ENCODE peak calls at places on chromosomes 7 and 10, in seven cellular contexts. Y is foreskin fibroblast, L is psoas muscle, N is testis, X is WERI-Rb-1, V is mucosa of descending colon, E is left ventricle myocardium inferior. H is an unnamed sample.

GRCh38 chr7:3232228-3232627 is 68.8 kb upstream of the SDK1 start:
- DNase-seq in X (no peak), V (no peak), L (no peak), N (no peak), E (no peak), Y (no peak), H (no peak)

GRCh38 chr7:66277492-66277891 is 72.4 kb downstream of the TPST1 start:
- DNase-seq in Y (no peak), E (no peak), N (no peak), L (no peak), V (no peak), X (no peak), H (no peak)

GRCh38 chr10:77582710-77583115 is 54.9 kb downstream of the KCNMA1 start:
- DNase-seq in X (no peak), E (no peak), L (peak), N (no peak), Y (peak), V (no peak), H (peak)

GRCh38 chr7:27808626-27809025 is 68.7 kb downstream of the TAX1BP1 start:
- DNase-seq in L (no peak), N (no peak), X (no peak), Y (peak), E (no peak), V (no peak), H (peak)

GRCh38 chr10:3076138-3076537 is 8.8 kb downstream of the PFKP start:
- DNase-seq in L (no peak), V (no peak), E (no peak), Y (no peak), N (no peak), X (no peak), H (no peak)

GRCh38 chr10:15744217-15744865 is 24.6 kb upstream of the ITGA8 start:
- DNase-seq in L (no peak), X (peak), N (peak), E (no peak), V (no peak), Y (peak), H (no peak)

GRCh38 chr7:28954936-28955335 is 3.2 kb downstream of the TRIL start:
- DNase-seq in E (no peak), V (no peak), Y (no peak), L (no peak), N (no peak), X (no peak), H (no peak)

GRCh38 chr7:105782391-105783063 is 93.9 kb downstream of the ATXN7L1 start:
- DNase-seq in E (no peak), X (no peak), L (no peak), V (no peak), N (no peak), Y (peak), H (peak)

GRCh38 chr10:48608926-48609325 is 4.1 kb upstream of the ARHGAP22 start:
- DNase-seq in L (no peak), V (no peak), X (no peak), N (no peak), E (no peak), Y (peak), H (no peak)

GRCh38 chr10:128210215-128211063 is 84.2 kb upstream of the MKI67 start:
- DNase-seq in Y (peak), X (peak), N (peak), E (peak), V (peak), L (peak), H (no peak)

GRCh38 chr7:120353171-120353570 is 80.2 kb downstream of the KCND2 start:
- DNase-seq in Y (no peak), E (no peak), L (no peak), X (no peak), V (no peak), N (no peak), H (no peak)

GRCh38 chr7:8217200-8218068 is 44.5 kb downstream of the ICA1 start:
- DNase-seq in L (no peak), N (no peak), V (no peak), E (no peak), Y (peak), X (no peak), H (peak)

GRCh38 chr7:103073989-103074518 is 542 bp downstream of the FBXL13 start:
- DNase-seq in Y (no peak), E (no peak), X (no peak), N (no peak), L (no peak), V (no peak), H (no peak)

GRCh38 chr10:51501396-51501795 is 198.0 kb downstream of the CSTF2T start:
- DNase-seq in Y (no peak), V (no peak), N (no peak), L (no peak), X (no peak), E (no peak), H (no peak)
- H3K4me3 ChIP-seq in Y (no peak), V (no peak), N (no peak), L (no peak), X (no peak), E (no peak), H (no peak)

GRCh38 chr7:25396661-25397060 is 168.4 kb upstream of the NPVF start:
- DNase-seq in L (no peak), X (no peak), V (no peak), E (no peak), Y (no peak), N (peak), H (no peak)

GRCh38 chr7:25398418-25398817 is 170.1 kb upstream of the NPVF start:
- DNase-seq in Y (no peak), E (no peak), V (no peak), L (no peak), N (no peak), X (no peak), H (no peak)

GRCh38 chr7:25402528-25402927 is 174.2 kb upstream of the NPVF start:
- DNase-seq in X (no peak), N (no peak), L (no peak), V (no peak), Y (no peak), E (no peak), H (no peak)

GRCh38 chr7:25395976-25396375 is 167.7 kb upstream of the NPVF start:
- DNase-seq in N (no peak), Y (no peak), L (no peak), E (no peak), V (no peak), X (no peak), H (no peak)

DNA sequence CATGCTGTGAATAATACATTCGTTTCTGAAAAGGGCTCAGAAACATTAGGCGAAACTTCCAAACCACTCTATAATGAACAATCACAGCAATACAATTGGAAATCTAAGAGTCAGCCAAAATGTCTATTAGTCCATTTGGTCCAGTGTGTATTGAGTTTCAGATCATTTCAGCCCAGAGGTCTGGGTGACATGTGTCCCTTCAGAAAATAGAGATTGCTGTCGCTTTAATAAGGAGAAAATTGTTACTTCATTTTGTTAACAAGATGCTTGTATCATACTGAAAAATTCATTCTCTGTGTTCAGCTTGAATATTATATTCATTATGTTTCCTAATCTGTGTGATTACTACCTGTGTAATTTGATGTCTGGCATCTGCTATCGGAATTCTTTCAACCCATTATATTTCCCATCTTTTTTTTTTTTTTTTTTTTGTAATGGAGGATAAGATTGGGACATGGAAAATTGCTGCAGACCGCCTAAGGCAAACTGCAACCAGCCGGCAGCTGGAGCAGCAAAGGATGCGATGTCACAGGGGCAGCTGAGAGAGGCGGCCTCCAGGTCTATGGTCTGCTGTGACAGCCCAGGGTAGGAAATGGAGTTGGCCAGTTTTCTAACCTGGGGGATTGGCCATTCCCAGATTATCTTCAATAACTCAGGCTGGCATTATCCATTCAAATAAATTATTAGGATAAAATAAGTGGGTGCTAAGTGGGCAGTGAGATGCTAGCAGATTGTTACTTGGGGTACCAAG is 170.9 kb upstream of the NPVF start:
- DNase-seq in X (no peak), E (no peak), Y (no peak), L (no peak), N (no peak), V (no peak), H (no peak)
- TF ChIP-seq CTCF in X (no peak), E (no peak), Y (no peak), L (no peak), N (no peak), V (no peak), H (no peak)

DNA sequence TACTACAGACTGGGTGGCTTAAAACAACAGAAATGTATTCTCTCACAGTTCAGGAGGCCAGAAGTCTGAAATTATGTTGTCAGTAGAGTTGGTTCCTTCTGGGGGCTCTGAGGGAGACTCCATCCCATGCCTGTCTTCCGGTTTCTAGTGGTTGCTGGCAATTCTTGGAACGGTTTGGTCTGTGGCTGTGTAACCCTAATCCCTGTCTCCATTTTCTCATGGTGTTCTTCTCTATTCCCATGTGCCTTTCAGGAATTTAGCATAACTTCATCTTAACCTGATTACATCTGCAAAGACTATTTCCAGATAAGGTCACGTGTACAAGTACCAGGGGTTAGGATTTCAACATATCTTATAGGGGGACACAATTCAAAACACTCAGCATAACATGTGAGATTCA is 73.2 kb downstream of the FAM241B start:
- DNase-seq in Y (no peak), L (no peak), N (no peak), V (no peak), E (no peak), X (no peak), H (no peak)
- H3K4me3 ChIP-seq in Y (no peak), L (no peak), N (no peak), V (no peak), E (no peak), X (no peak), H (no peak)

GRCh38 chr7:22630069-22630468 is 96.9 kb upstream of the IL6 start:
- DNase-seq in V (no peak), Y (no peak), L (no peak), E (no peak), N (no peak), X (no peak), H (no peak)
- TF ChIP-seq CTCF in V (no peak), Y (no peak), L (no peak), E (no peak), N (no peak), X (no peak), H (no peak)

GRCh38 chr10:34156781-34157425 is 658.2 kb downstream of the PARD3 start:
- DNase-seq in V (no peak), Y (peak), N (no peak), X (no peak), E (no peak), L (no peak), H (no peak)
- H3K4me3 ChIP-seq in V (no peak), Y (no peak), N (no peak), X (no peak), E (no peak), L (no peak), H (no peak)

DNA sequence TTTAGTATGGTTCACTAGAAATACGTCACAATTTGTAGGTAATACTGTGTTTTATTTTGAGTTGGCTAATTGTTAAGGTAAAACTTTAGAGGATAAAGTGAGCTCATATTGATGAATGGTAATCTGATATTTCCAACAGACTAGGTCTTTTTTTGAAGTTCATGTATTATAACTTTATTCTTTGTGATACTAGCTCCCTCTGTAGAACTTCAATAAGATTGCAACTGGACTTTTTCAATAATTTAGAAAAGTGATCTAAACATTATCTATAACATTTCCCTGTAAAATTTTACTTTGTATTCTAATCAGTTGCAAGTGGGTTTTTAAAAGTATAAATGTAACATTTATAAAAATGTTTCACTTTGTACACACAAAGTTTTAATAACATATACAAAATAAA is 83.5 kb downstream of the ADK start:
- DNase-seq in X (no peak), N (no peak), Y (no peak), L (no peak), E (no peak), V (no peak), H (no peak)
- TF ChIP-seq CTCF in X (no peak), N (no peak), Y (peak), L (peak), E (peak), V (peak), H (peak)

GRCh38 chr10:73097305-73097670 is 622 bp upstream of the P4HA1 start:
- DNase-seq in Y (no peak), V (no peak), X (no peak), E (no peak), L (no peak), N (no peak), H (no peak)
- H3K4me3 ChIP-seq in Y (peak), V (no peak), X (peak), E (peak), L (peak), N (peak), H (peak)

DNA sequence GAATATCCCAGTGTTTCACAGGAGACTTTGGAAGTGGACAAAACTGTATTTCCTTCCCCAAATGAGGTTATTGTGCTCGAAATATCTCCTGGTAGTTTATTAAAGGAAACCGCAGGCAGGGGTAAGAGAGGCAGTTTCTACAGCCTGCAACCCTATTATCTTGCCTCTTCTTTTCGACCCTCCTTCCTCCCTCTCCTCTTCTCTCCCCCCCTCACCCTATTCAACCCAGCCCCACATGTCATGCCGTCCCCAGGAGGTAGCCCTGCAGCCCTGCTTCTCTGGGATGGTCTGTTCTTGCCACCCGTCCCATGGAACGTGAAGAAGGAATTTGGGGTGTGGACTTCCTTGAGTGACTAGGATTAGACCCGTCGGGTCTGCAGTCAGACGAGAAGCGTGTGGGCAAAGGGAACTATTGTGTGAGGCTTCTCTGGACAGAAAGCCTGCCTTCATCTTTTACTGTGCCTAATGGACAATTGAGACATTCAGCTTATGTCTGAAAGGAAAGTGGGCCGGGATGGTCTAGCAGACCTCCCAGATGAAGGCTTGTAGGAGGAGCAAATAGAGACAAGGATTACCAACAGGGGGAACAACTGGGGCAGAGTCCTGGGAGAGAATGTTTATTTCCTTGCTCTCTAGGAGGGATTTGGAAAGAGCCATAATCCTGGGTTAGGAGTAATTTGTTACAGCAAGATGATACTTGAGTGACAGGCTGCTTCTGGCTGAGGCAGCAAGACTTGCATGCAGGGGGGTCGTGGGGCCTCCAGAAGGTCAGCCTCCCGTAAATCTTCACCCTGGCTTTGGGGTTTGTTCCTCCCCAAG is 77.7 kb downstream of the TCF7L2 start:
- DNase-seq in N (no peak), L (no peak), Y (no peak), E (no peak), X (peak), V (no peak), H (no peak)
- TF ChIP-seq CTCF in N (no peak), L (no peak), Y (no peak), E (no peak), X (no peak), V (no peak), H (no peak)

GRCh38 chr7:116209561-116210070 is 723 bp upstream of the TES start:
- DNase-seq in Y (no peak), N (no peak), L (no peak), X (no peak), V (no peak), E (no peak), H (no peak)
- H3K4me3 ChIP-seq in Y (no peak), N (peak), L (no peak), X (no peak), V (no peak), E (peak), H (no peak)

DNA sequence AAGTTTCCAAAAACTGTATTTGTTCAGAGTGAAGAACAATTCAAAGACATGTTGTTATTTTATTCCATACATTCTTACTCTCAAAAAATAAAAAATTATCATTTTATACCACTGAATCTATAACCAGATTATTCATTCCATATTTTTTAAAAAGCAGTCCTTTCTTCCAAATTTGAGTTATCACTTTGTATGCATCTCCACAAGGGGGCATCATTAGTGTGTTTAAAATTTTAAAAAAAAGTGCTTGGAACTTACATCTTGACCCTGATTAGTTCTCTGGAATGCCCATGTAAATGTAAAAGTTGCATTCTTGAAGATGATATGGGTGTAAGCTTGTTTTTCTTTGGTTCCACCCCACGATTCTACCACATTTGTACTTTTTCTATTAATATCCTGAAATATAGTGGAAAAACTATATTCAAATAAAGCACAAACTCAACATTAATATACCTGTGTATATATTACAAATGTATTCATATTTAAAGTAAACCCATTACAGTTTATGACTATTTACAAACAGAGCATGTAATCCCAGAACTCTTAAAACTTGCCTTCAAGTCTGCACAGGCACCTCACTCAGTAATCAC is 144.9 kb downstream of the ELAPOR2 start:
- DNase-seq in X (no peak), Y (no peak), L (no peak), N (no peak), V (no peak), E (no peak), H (no peak)
- TF ChIP-seq CTCF in X (peak), Y (peak), L (peak), N (peak), V (no peak), E (peak), H (peak)

H was measured in AG09309.